ENCODE peak calls at places on chromosomes 4 and X, in seven cellular contexts. S is A549, C is HepG2, T is GM12878, W is SK-N-SH, B is K562, D is H1. F is an unnamed sample.

GRCh38 chr4:32684160-32684559 is 1964.0 kb downstream of the PCDH7 start:
- DNase-seq in T (no peak), B (no peak), W (no peak), S (no peak), C (no peak), D (no peak), F (no peak)

GRCh38 chr4:37002625-37003024 is 241.9 kb upstream of the NWD2 start:
- DNase-seq in B (peak), W (no peak), S (no peak), T (no peak), C (no peak), D (no peak), F (no peak)

GRCh38 chrX:134685662-134686061 is 27.4 kb upstream of the PLAC1 start:
- DNase-seq in W (no peak), S (no peak), D (no peak), C (no peak), B (no peak), T (no peak), F (peak)

GRCh38 chr4:83535945-83536648 is at the start of gene GPAT3:
- DNase-seq in T (no peak), B (peak), W (peak), S (peak), C (peak), D (peak), F (peak)

GRCh38 chrX:96611619-96612362 is 72.9 kb upstream of the DIAPH2 start:
- DNase-seq in T (no peak), S (no peak), W (peak), D (no peak), C (no peak), B (no peak), F (peak)

GRCh38 chr4:181692965-181693364 is 550.2 kb upstream of the TENM3 start:
- DNase-seq in T (no peak), D (no peak), B (no peak), W (no peak), S (no peak), C (no peak), F (no peak)

GRCh38 chr4:100261346-100261745 is 71.1 kb upstream of the DDIT4L start:
- DNase-seq in D (no peak), B (no peak), S (no peak), W (no peak), C (no peak), T (no peak), F (peak)

GRCh38 chr4:32172761-32173160 is 1452.6 kb downstream of the PCDH7 start:
- DNase-seq in S (no peak), W (no peak), C (no peak), B (no peak), T (no peak), D (no peak), F (peak)

GRCh38 chr4:128323401-128323800 is 35.8 kb upstream of the PGRMC2 start:
- DNase-seq in S (no peak), W (no peak), D (no peak), T (no peak), B (no peak), C (no peak), F (no peak)

GRCh38 chrX:153549231-153549630 is 31.8 kb downstream of the ATP2B3 start:
- DNase-seq in C (no peak), W (no peak), B (no peak), S (no peak), T (no peak), D (no peak), F (no peak)

GRCh38 chr4:1238676-1239000 is 10.3 kb downstream of the CTBP1 start:
- DNase-seq in W (peak), T (no peak), D (no peak), B (no peak), C (no peak), S (no peak), F (no peak)

GRCh38 chr4:108058685-108059440 is 69.2 kb downstream of the HADH start:
- DNase-seq in S (no peak), T (no peak), C (peak), W (no peak), B (peak), D (no peak), F (peak)

GRCh38 chr4:127103723-127104122 is 529.0 kb upstream of the INTU start:
- DNase-seq in D (no peak), W (no peak), B (no peak), S (no peak), T (no peak), C (no peak), F (no peak)

GRCh38 chrX:68832101-68832416 is 3.2 kb downstream of the EFNB1 start:
- DNase-seq in S (no peak), B (no peak), D (peak), T (no peak), W (peak), C (no peak), F (peak)

GRCh38 chr4:109631709-109632108 is 71.5 kb downstream of the CASP6 start:
- DNase-seq in S (peak), C (no peak), T (no peak), B (no peak), D (no peak), W (no peak), F (peak)

GRCh38 chr4:114600066-114600552 is 1.5 kb downstream of the UGT8 start:
- DNase-seq in W (no peak), T (no peak), D (no peak), S (no peak), C (no peak), B (no peak), F (no peak)

GRCh38 chrX:104795804-104796203 is 229.8 kb downstream of the IL1RAPL2 start:
- DNase-seq in T (no peak), C (no peak), W (no peak), B (no peak), D (no peak), S (no peak), F (no peak)

GRCh38 chrX:9312922-9313867 is 151.7 kb upstream of the TBL1X start:
- DNase-seq in B (peak), S (peak), C (peak), W (peak), T (no peak), D (peak), F (no peak)

GRCh38 chr4:158172558-158173258 is at the start of gene GASK1B:
- DNase-seq in T (no peak), D (no peak), S (peak), B (no peak), C (peak), W (peak), F (peak)

GRCh38 chr4:106522839-106523238 is 154.3 kb upstream of the GIMD1 start:
- DNase-seq in C (peak), W (peak), D (no peak), B (no peak), S (no peak), T (no peak), F (peak)

GRCh38 chrX:71650333-71650969 is 16.9 kb upstream of the LOC101059915 start:
- DNase-seq in T (no peak), C (peak), D (no peak), S (no peak), W (no peak), B (no peak), F (no peak)

GRCh38 chrX:155061770-155062169 is 9.2 kb downstream of the CMC4 start:
- DNase-seq in W (no peak), D (no peak), T (no peak), C (no peak), B (no peak), S (no peak), F (no peak)

GRCh38 chrX:132612990-132613564 is 124.2 kb upstream of the MBNL3 start:
- DNase-seq in C (no peak), B (peak), W (peak), T (no peak), D (peak), S (no peak), F (peak)

GRCh38 chr4:62263454-62263853 is 1063.3 kb downstream of the ADGRL3 start:
- DNase-seq in W (no peak), B (no peak), S (no peak), D (no peak), C (no peak), T (no peak), F (no peak)

GRCh38 chr4:182093431-182093831 is 149.8 kb upstream of the TENM3 start:
- DNase-seq in B (no peak), C (no peak), W (no peak), T (no peak), D (no peak), S (no peak), F (no peak)

GRCh38 chr4:182144621-182145359 is 98.4 kb upstream of the TENM3 start:
- DNase-seq in C (no peak), D (peak), B (no peak), T (no peak), W (peak), S (no peak), F (peak)

GRCh38 chr4:33577798-33578197 is 2666.5 kb downstream of the ARAP2 start:
- DNase-seq in W (no peak), S (no peak), T (no peak), C (peak), D (no peak), B (no peak), F (no peak)

GRCh38 chrX:71671043-71671829 is 3.9 kb downstream of the LOC101059915 start:
- DNase-seq in D (no peak), T (no peak), B (no peak), W (no peak), S (no peak), C (no peak), F (no peak)

GRCh38 chr4:24730256-24731001 is 64.9 kb upstream of the SOD3 start:
- DNase-seq in B (no peak), D (peak), S (no peak), C (no peak), T (no peak), W (no peak), F (peak)

GRCh38 chr4:61201562-61202099 is 1.5 kb downstream of the ADGRL3 start:
- DNase-seq in D (peak), W (peak), S (no peak), B (no peak), C (no peak), T (no peak), F (no peak)

GRCh38 chr4:87092389-87093141 is 127.9 kb downstream of the KLHL8 start:
- DNase-seq in B (peak), S (peak), C (peak), D (no peak), T (no peak), W (peak), F (peak)

GRCh38 chr4:139940600-139940999 is 213.4 kb downstream of the MAML3 start:
- DNase-seq in S (no peak), T (no peak), D (no peak), W (no peak), C (no peak), B (no peak), F (no peak)

GRCh38 chr4:118865091-118865708 is 23.5 kb upstream of the SYNPO2 start:
- DNase-seq in S (peak), W (peak), C (peak), B (no peak), T (no peak), D (no peak), F (peak)

GRCh38 chrX:3181846-3182245 is 140.6 kb downstream of the ARSF start:
- DNase-seq in D (no peak), C (no peak), S (no peak), T (no peak), W (no peak), B (no peak), F (no peak)

GRCh38 chrX:35292522-35292921 is 349.9 kb downstream of the FAM47B start:
- DNase-seq in C (no peak), B (no peak), T (no peak), W (no peak), S (no peak), D (no peak), F (no peak)

GRCh38 chr4:114156371-114156770 is 176.9 kb upstream of the ARSJ start:
- DNase-seq in S (no peak), B (no peak), C (no peak), W (no peak), D (no peak), T (no peak), F (peak)

GRCh38 chrX:55907968-55908607 is 190.5 kb downstream of the RRAGB start:
- DNase-seq in D (peak), B (peak), S (no peak), T (no peak), W (no peak), C (no peak), F (no peak)

GRCh38 chr4:16532240-16532990 is 306.1 kb upstream of the TAPT1 start:
- DNase-seq in T (no peak), D (no peak), B (no peak), C (no peak), S (no peak), W (no peak), F (peak)

GRCh38 chrX:19724409-19724808 is 163.0 kb downstream of the SH3KBP1 start:
- DNase-seq in S (no peak), C (no peak), W (no peak), B (no peak), T (no peak), D (no peak), F (no peak)
- H3K4me2 ChIP-seq in S (peak), C (no peak), W (no peak), B (no peak), T (no peak), D (no peak), F (no peak)

GRCh38 chr4:57369446-57369845 is 259.3 kb upstream of the IGFBP7 start:
- DNase-seq in B (no peak), S (no peak), C (no peak), W (no peak), T (no peak), D (no peak), F (no peak)
- TF ChIP-seq RFX5 in B (no peak), S (no peak), C (no peak), W (no peak), T (no peak), D (no peak), F (no peak)

DNA sequence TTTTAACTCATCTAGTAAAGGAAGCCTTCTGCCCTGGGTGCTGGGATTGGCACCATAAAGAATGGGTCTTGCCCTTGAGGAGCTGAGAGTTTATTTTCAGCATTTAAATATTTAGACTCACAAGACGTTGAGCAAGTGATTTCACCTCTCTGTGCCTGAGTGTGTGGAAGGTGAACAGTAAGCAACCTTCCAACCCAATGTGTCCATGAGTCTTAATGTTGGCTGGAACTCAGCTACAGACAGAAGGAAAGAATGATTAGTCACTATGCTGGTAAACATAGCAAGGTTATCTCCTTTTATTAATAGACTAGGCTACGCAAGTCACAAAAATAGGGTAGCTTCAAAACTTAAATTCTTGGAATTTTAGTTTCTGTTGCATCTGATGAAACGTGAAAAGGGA is 277.4 kb upstream of the GATB start:
- DNase-seq in T (no peak), D (no peak), B (no peak), C (no peak), W (no peak), S (no peak), F (peak)
- TF ChIP-seq RAD21 in T (no peak), D (no peak), B (no peak), C (no peak), W (no peak), S (no peak), F (no peak)

DNA sequence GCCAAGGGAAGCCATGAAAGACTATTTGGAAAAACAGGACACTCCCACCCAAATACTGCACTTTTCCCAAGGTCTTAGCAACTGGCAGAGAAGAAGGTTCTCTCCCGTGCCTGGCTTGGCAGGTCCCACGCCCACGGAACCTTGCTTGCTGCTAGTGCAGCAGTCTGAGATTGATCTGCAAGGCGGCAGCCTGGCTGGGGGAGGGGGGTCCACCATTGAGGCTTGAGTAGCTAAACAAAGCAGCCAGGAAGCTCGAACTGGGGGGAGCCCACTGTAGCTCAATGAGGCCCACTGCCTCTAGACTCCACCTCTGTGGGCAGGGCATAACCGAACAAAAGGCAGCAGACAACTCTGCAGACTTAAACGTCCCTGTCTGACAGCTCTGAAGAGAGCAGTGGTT is 91.3 kb upstream of the TRPC5OS start:
- DNase-seq in D (no peak), B (no peak), W (no peak), T (no peak), C (no peak), S (no peak), F (no peak)
- H3K4me2 ChIP-seq in D (no peak), B (no peak), W (no peak), T (no peak), C (no peak), S (no peak), F (no peak)